ENCODE peak calls at places on chromosomes 16 and 17, in nine cellular contexts. One of them, this sample, is unnamed.

GRCh38 chr16:57815987-57816745 is 13.9 kb upstream of the KIFC3 start:
- DNase-seq in hepatic stellate cell: peak; percentile 94
- DNase-seq in ovary: peak; percentile 67
- DNase-seq in left lobe of liver: peak; percentile 58
- DNase-seq in frontal cortex: peak; percentile 28
- DNase-seq in activated CD4-positive, alpha-beta T cell treated with anti-CD3 and anti-CD28 coated beads for 4 hours: peak; percentile 43
- DNase-seq in IMR-90: peak; percentile 93
- DNase-seq in WTC11: peak; percentile 64
- DNase-seq in sciatic nerve: peak; percentile 80
- DNase-seq in this sample: peak; percentile 97

GRCh38 chr17:7747586-7747985 is 30.0 kb downstream of the DNAH2 start:
- DNase-seq in hepatic stellate cell: peak; percentile 39
- DNase-seq in ovary: no peak
- DNase-seq in left lobe of liver: no peak
- DNase-seq in frontal cortex: no peak
- DNase-seq in activated CD4-positive, alpha-beta T cell treated with anti-CD3 and anti-CD28 coated beads for 4 hours: no peak
- DNase-seq in IMR-90: peak; percentile 72
- DNase-seq in WTC11: no peak
- DNase-seq in sciatic nerve: no peak
- DNase-seq in this sample: no peak

GRCh38 chr17:57889892-57890856 is 40.3 kb upstream of the MRPS23 start:
- DNase-seq in hepatic stellate cell: peak; percentile 90
- DNase-seq in ovary: peak; percentile 91
- DNase-seq in left lobe of liver: peak; percentile 70
- DNase-seq in frontal cortex: no peak
- DNase-seq in activated CD4-positive, alpha-beta T cell treated with anti-CD3 and anti-CD28 coated beads for 4 hours: no peak
- DNase-seq in IMR-90: peak; percentile 86
- DNase-seq in WTC11: no peak
- DNase-seq in sciatic nerve: peak; percentile 85
- DNase-seq in this sample: peak; percentile 93

GRCh38 chr17:980406-981291 is 1.1 kb upstream of the NXN start:
- DNase-seq in hepatic stellate cell: peak; percentile 82
- DNase-seq in ovary: peak; percentile 83
- DNase-seq in left lobe of liver: peak; percentile 79
- DNase-seq in frontal cortex: peak; percentile 68
- DNase-seq in activated CD4-positive, alpha-beta T cell treated with anti-CD3 and anti-CD28 coated beads for 4 hours: peak; percentile 75
- DNase-seq in IMR-90: peak; percentile 82
- DNase-seq in WTC11: peak; percentile 72
- DNase-seq in sciatic nerve: peak; percentile 85
- DNase-seq in this sample: peak; percentile 90

GRCh38 chr17:4950757-4951204 is at the start of gene ENO3:
- DNase-seq in hepatic stellate cell: no peak
- DNase-seq in ovary: peak; percentile 58
- DNase-seq in left lobe of liver: peak; percentile 84
- DNase-seq in frontal cortex: no peak
- DNase-seq in activated CD4-positive, alpha-beta T cell treated with anti-CD3 and anti-CD28 coated beads for 4 hours: no peak
- DNase-seq in IMR-90: no peak
- DNase-seq in WTC11: peak; percentile 42
- DNase-seq in sciatic nerve: no peak
- DNase-seq in this sample: no peak

GRCh38 chr16:70694088-70694487 is 8.2 kb upstream of the MTSS2 start:
- DNase-seq in hepatic stellate cell: peak; percentile 94
- DNase-seq in ovary: no peak
- DNase-seq in left lobe of liver: no peak
- DNase-seq in frontal cortex: no peak
- DNase-seq in activated CD4-positive, alpha-beta T cell treated with anti-CD3 and anti-CD28 coated beads for 4 hours: no peak
- DNase-seq in IMR-90: peak; percentile 78
- DNase-seq in WTC11: peak; percentile 51
- DNase-seq in sciatic nerve: no peak
- DNase-seq in this sample: no peak

GRCh38 chr16:401468-402348 is at the start of gene DECR2:
- DNase-seq in hepatic stellate cell: peak; percentile 97
- DNase-seq in ovary: peak; percentile 97
- DNase-seq in left lobe of liver: peak; percentile 97
- DNase-seq in frontal cortex: peak; percentile 100
- DNase-seq in activated CD4-positive, alpha-beta T cell treated with anti-CD3 and anti-CD28 coated beads for 4 hours: peak; percentile 99
- DNase-seq in IMR-90: peak; percentile 85
- DNase-seq in WTC11: peak; percentile 96
- DNase-seq in sciatic nerve: peak; percentile 99
- DNase-seq in this sample: peak; percentile 98

GRCh38 chr17:32769846-32770245 is 107.1 kb downstream of the MYO1D start:
- DNase-seq in hepatic stellate cell: no peak
- DNase-seq in ovary: no peak
- DNase-seq in left lobe of liver: no peak
- DNase-seq in frontal cortex: no peak
- DNase-seq in activated CD4-positive, alpha-beta T cell treated with anti-CD3 and anti-CD28 coated beads for 4 hours: no peak
- DNase-seq in IMR-90: no peak
- DNase-seq in WTC11: no peak
- DNase-seq in sciatic nerve: no peak
- DNase-seq in this sample: no peak

GRCh38 chr17:16438173-16438556 is 22.8 kb downstream of the TRPV2 start:
- DNase-seq in hepatic stellate cell: no peak
- DNase-seq in ovary: no peak
- DNase-seq in left lobe of liver: no peak
- DNase-seq in frontal cortex: no peak
- DNase-seq in activated CD4-positive, alpha-beta T cell treated with anti-CD3 and anti-CD28 coated beads for 4 hours: no peak
- DNase-seq in IMR-90: no peak
- DNase-seq in WTC11: no peak
- DNase-seq in sciatic nerve: no peak
- DNase-seq in this sample: no peak

GRCh38 chr16:69830534-69831211 is 68.5 kb downstream of the WWP2 start:
- DNase-seq in hepatic stellate cell: no peak
- DNase-seq in ovary: no peak
- DNase-seq in left lobe of liver: no peak
- DNase-seq in frontal cortex: no peak
- DNase-seq in activated CD4-positive, alpha-beta T cell treated with anti-CD3 and anti-CD28 coated beads for 4 hours: no peak
- DNase-seq in IMR-90: peak; percentile 28
- DNase-seq in WTC11: no peak
- DNase-seq in sciatic nerve: peak; percentile 28
- DNase-seq in this sample: no peak

GRCh38 chr17:43562679-43563146 is 16.6 kb upstream of the ETV4 start:
- DNase-seq in hepatic stellate cell: no peak
- DNase-seq in ovary: peak; percentile 26
- DNase-seq in left lobe of liver: no peak
- DNase-seq in frontal cortex: no peak
- DNase-seq in activated CD4-positive, alpha-beta T cell treated with anti-CD3 and anti-CD28 coated beads for 4 hours: no peak
- DNase-seq in IMR-90: no peak
- DNase-seq in WTC11: no peak
- DNase-seq in sciatic nerve: no peak
- DNase-seq in this sample: no peak

GRCh38 chr16:85396879-85397871 is 215.9 kb upstream of the GSE1 start:
- DNase-seq in hepatic stellate cell: no peak
- DNase-seq in ovary: no peak
- DNase-seq in left lobe of liver: peak; percentile 37
- DNase-seq in frontal cortex: no peak
- DNase-seq in activated CD4-positive, alpha-beta T cell treated with anti-CD3 and anti-CD28 coated beads for 4 hours: no peak
- DNase-seq in IMR-90: no peak
- DNase-seq in WTC11: peak; percentile 32
- DNase-seq in sciatic nerve: peak; percentile 56
- DNase-seq in this sample: peak; percentile 65

GRCh38 chr17:34797724-34798123 is 163.5 kb downstream of the CCT6B start:
- DNase-seq in hepatic stellate cell: peak; percentile 34
- DNase-seq in ovary: no peak
- DNase-seq in left lobe of liver: no peak
- DNase-seq in frontal cortex: no peak
- DNase-seq in activated CD4-positive, alpha-beta T cell treated with anti-CD3 and anti-CD28 coated beads for 4 hours: peak; percentile 5
- DNase-seq in IMR-90: peak; percentile 18
- DNase-seq in WTC11: peak; percentile 82
- DNase-seq in sciatic nerve: no peak
- DNase-seq in this sample: no peak

GRCh38 chr16:27355610-27356009 is 41.8 kb downstream of the IL4R start:
- DNase-seq in hepatic stellate cell: peak; percentile 34
- DNase-seq in ovary: no peak
- DNase-seq in left lobe of liver: no peak
- DNase-seq in frontal cortex: no peak
- DNase-seq in activated CD4-positive, alpha-beta T cell treated with anti-CD3 and anti-CD28 coated beads for 4 hours: peak; percentile 49
- DNase-seq in IMR-90: peak; percentile 22
- DNase-seq in WTC11: peak; percentile 80
- DNase-seq in sciatic nerve: peak; percentile 68
- DNase-seq in this sample: no peak

GRCh38 chr17:64546716-64547115 is 39.9 kb downstream of the CEP95 start:
- DNase-seq in hepatic stellate cell: no peak
- DNase-seq in ovary: no peak
- DNase-seq in left lobe of liver: no peak
- DNase-seq in frontal cortex: no peak
- DNase-seq in activated CD4-positive, alpha-beta T cell treated with anti-CD3 and anti-CD28 coated beads for 4 hours: no peak
- DNase-seq in IMR-90: no peak
- DNase-seq in WTC11: no peak
- DNase-seq in sciatic nerve: no peak
- DNase-seq in this sample: no peak

GRCh38 chr16:87297407-87297806 is 19.8 kb downstream of the C16orf95 start:
- DNase-seq in hepatic stellate cell: no peak
- DNase-seq in ovary: no peak
- DNase-seq in left lobe of liver: no peak
- DNase-seq in frontal cortex: no peak
- DNase-seq in activated CD4-positive, alpha-beta T cell treated with anti-CD3 and anti-CD28 coated beads for 4 hours: no peak
- DNase-seq in IMR-90: no peak
- DNase-seq in WTC11: no peak
- DNase-seq in sciatic nerve: no peak
- DNase-seq in this sample: no peak

GRCh38 chr17:79938696-79939435 is 96.8 kb downstream of the TBC1D16 start:
- DNase-seq in hepatic stellate cell: no peak
- DNase-seq in ovary: no peak
- DNase-seq in left lobe of liver: no peak
- DNase-seq in frontal cortex: no peak
- DNase-seq in activated CD4-positive, alpha-beta T cell treated with anti-CD3 and anti-CD28 coated beads for 4 hours: no peak
- DNase-seq in IMR-90: no peak
- DNase-seq in WTC11: no peak
- DNase-seq in sciatic nerve: peak; percentile 54
- DNase-seq in this sample: peak; percentile 67

GRCh38 chr16:11547517-11547916 is 39.2 kb downstream of the LITAF start:
- DNase-seq in hepatic stellate cell: no peak
- DNase-seq in ovary: no peak
- DNase-seq in left lobe of liver: no peak
- DNase-seq in frontal cortex: peak; percentile 42
- DNase-seq in activated CD4-positive, alpha-beta T cell treated with anti-CD3 and anti-CD28 coated beads for 4 hours: no peak
- DNase-seq in IMR-90: no peak
- DNase-seq in WTC11: no peak
- DNase-seq in sciatic nerve: no peak
- DNase-seq in this sample: no peak

GRCh38 chr16:87328846-87329245 is 11.7 kb upstream of the C16orf95 start:
- DNase-seq in hepatic stellate cell: no peak
- DNase-seq in ovary: no peak
- DNase-seq in left lobe of liver: no peak
- DNase-seq in frontal cortex: no peak
- DNase-seq in activated CD4-positive, alpha-beta T cell treated with anti-CD3 and anti-CD28 coated beads for 4 hours: no peak
- DNase-seq in IMR-90: no peak
- DNase-seq in WTC11: no peak
- DNase-seq in sciatic nerve: no peak
- DNase-seq in this sample: peak; percentile 50

GRCh38 chr17:51258756-51259573 is 884 bp downstream of the MBTD1 start:
- DNase-seq in hepatic stellate cell: no peak
- DNase-seq in ovary: peak; percentile 35
- DNase-seq in left lobe of liver: no peak
- DNase-seq in frontal cortex: no peak
- DNase-seq in activated CD4-positive, alpha-beta T cell treated with anti-CD3 and anti-CD28 coated beads for 4 hours: peak; percentile 10
- DNase-seq in IMR-90: no peak
- DNase-seq in WTC11: peak; percentile 31
- DNase-seq in sciatic nerve: no peak
- DNase-seq in this sample: peak; percentile 80

GRCh38 chr17:81097943-81098308 is 63.0 kb downstream of the BAIAP2 start:
- DNase-seq in hepatic stellate cell: peak; percentile 51
- DNase-seq in ovary: no peak
- DNase-seq in left lobe of liver: no peak
- DNase-seq in frontal cortex: no peak
- DNase-seq in activated CD4-positive, alpha-beta T cell treated with anti-CD3 and anti-CD28 coated beads for 4 hours: no peak
- DNase-seq in IMR-90: peak; percentile 30
- DNase-seq in WTC11: no peak
- DNase-seq in sciatic nerve: no peak
- DNase-seq in this sample: no peak

GRCh38 chr16:73042807-73043206 is 5.1 kb downstream of the ZFHX3 start:
- DNase-seq in hepatic stellate cell: no peak
- DNase-seq in ovary: no peak
- DNase-seq in left lobe of liver: no peak
- DNase-seq in frontal cortex: no peak
- DNase-seq in activated CD4-positive, alpha-beta T cell treated with anti-CD3 and anti-CD28 coated beads for 4 hours: no peak
- DNase-seq in IMR-90: no peak
- DNase-seq in WTC11: no peak
- DNase-seq in sciatic nerve: no peak
- DNase-seq in this sample: no peak